ENCODE peak calls at places on chromosomes 5 and 9, in five cellular contexts. W is activated naive CD4-positive, alpha-beta T cell; O is HFFc6; A is HuH-7; E is stimulated activated CD4-positive, alpha-beta T cell treated with anti-CD3 and anti-CD28 coated beads, Interleukin-1b, Interleukin-23, amount 100 ng/mL, for 1 hour. Z is an unnamed sample.

GRCh38 chr9:116387934-116388714 is 234.5 kb downstream of the PAPPA start:
- DNase-seq in W (no peak), O (peak; percentile 6), A (no peak), E (no peak), Z (no peak)

GRCh38 chr9:18208166-18209059 is 265.5 kb upstream of the ADAMTSL1 start:
- DNase-seq in W (no peak), O (peak; percentile 19), A (peak; percentile 11), E (no peak), Z (peak; percentile 30)

GRCh38 chr9:23799521-23799920 is 26.5 kb downstream of the ELAVL2 start:
- DNase-seq in W (no peak), O (no peak), A (no peak), E (no peak), Z (no peak)

GRCh38 chr9:77649109-77649812 is 1.1 kb upstream of the GNA14 start:
- DNase-seq in W (no peak), O (peak; percentile 44), A (peak; percentile 57), E (no peak), Z (no peak)

GRCh38 chr5:142106061-142106460 is 2.5 kb upstream of the NDFIP1 start:
- DNase-seq in W (no peak), O (no peak), A (no peak), E (no peak), Z (no peak)

GRCh38 chr9:93592389-93593021 is 16.1 kb downstream of the PHF2 start:
- DNase-seq in W (no peak), O (no peak), A (peak; percentile 53), E (no peak), Z (no peak)

GRCh38 chr9:92275541-92275940 is 18.0 kb downstream of the IARS1 start:
- DNase-seq in W (no peak), O (no peak), A (no peak), E (no peak), Z (no peak)

GRCh38 chr9:72292874-72293607 is 72.0 kb downstream of the ZFAND5 start:
- DNase-seq in W (no peak), O (peak; percentile 14), A (no peak), E (no peak), Z (no peak)

GRCh38 chr9:90827181-90827866 is 25.7 kb downstream of the SYK start:
- DNase-seq in W (no peak), O (no peak), A (no peak), E (no peak), Z (no peak)

GRCh38 chr5:52342361-52342760 is 445.4 kb upstream of the ITGA1 start:
- DNase-seq in W (no peak), O (no peak), A (no peak), E (no peak), Z (no peak)

GRCh38 chr9:137919649-137920101 is 42.1 kb downstream of the CACNA1B start:
- DNase-seq in W (no peak), O (no peak), A (no peak), E (no peak), Z (no peak)

GRCh38 chr5:149264432-149265069 is 7.1 kb upstream of the AFAP1L1 start:
- DNase-seq in W (peak; percentile 40), O (no peak), A (peak; percentile 63), E (no peak), Z (no peak)

GRCh38 chr9:36317766-36318165 is 59.5 kb upstream of the GNE start:
- DNase-seq in W (no peak), O (no peak), A (peak; percentile 59), E (no peak), Z (no peak)

GRCh38 chr5:109532773-109533364 is 123.1 kb upstream of the PJA2 start:
- DNase-seq in W (no peak), O (peak; percentile 12), A (no peak), E (no peak), Z (no peak)